ENCODE peak calls at places on chromosome 15, in four cellular contexts. P, Q, R and L are unnamed samples.
A peak's percentile ranks its signal among the peaks of the same experiment; 100 is the strongest.

GRCh38 chr15:98776607-98777281 is 128.4 kb downstream of the IGF1R start:
- DNase-seq in R (no peak), Q (no peak), P (peak; percentile 39), L (no peak)

GRCh38 chr15:62344806-62345539 is 179.9 kb upstream of the C2CD4B start:
- DNase-seq in Q (peak; percentile 50), P (no peak), R (peak; percentile 30), L (peak; percentile 81)

GRCh38 chr15:65801229-65801813 is 9.2 kb upstream of the DENND4A start:
- DNase-seq in P (no peak), Q (no peak), R (no peak), L (no peak)

GRCh38 chr15:29613951-29614382 is 208.3 kb downstream of the TJP1 start:
- DNase-seq in Q (no peak), P (no peak), R (no peak), L (peak; percentile 55)

GRCh38 chr15:70356919-70357318 is 259.2 kb upstream of the TLE3 start:
- DNase-seq in P (no peak), Q (no peak), R (peak; percentile 41), L (no peak)

GRCh38 chr15:35186346-35186745 is 101.3 kb upstream of the NANOGP8 start:
- DNase-seq in R (no peak), P (no peak), Q (no peak), L (no peak)

GRCh38 chr15:65824941-65825544 is 33.0 kb upstream of the DENND4A start:
- DNase-seq in R (no peak), P (peak; percentile 35), Q (no peak), L (no peak)

GRCh38 chr15:58240191-58240932 is 102.2 kb downstream of the AQP9 start:
- DNase-seq in R (no peak), P (no peak), Q (no peak), L (no peak)

GRCh38 chr15:98728811-98729160 is 80.4 kb downstream of the IGF1R start:
- DNase-seq in Q (no peak), R (no peak), P (no peak), L (no peak)

GRCh38 chr15:98727115-98728040 is 79.0 kb downstream of the IGF1R start:
- DNase-seq in R (peak; percentile 87), P (peak; percentile 91), Q (peak; percentile 68), L (peak; percentile 98)

GRCh38 chr15:33007295-33007855 is 187.1 kb downstream of the FMN1 start:
- DNase-seq in P (no peak), R (peak; percentile 19), Q (no peak), L (no peak)

GRCh38 chr15:65957451-65957850 is 88.2 kb downstream of the RAB11A start:
- DNase-seq in R (no peak), Q (no peak), P (no peak), L (no peak)

GRCh38 chr15:70198441-70199123 is 100.9 kb upstream of the TLE3 start:
- DNase-seq in Q (no peak), P (no peak), R (no peak), L (no peak)

GRCh38 chr15:68816158-68816557 is 4.5 kb downstream of the ANP32A start:
- DNase-seq in R (no peak), Q (no peak), P (no peak), L (no peak)

GRCh38 chr15:51888593-51889195 is 59.2 kb downstream of the TMOD3 start:
- DNase-seq in Q (no peak), P (no peak), R (peak; percentile 31), L (peak; percentile 50)

GRCh38 chr15:78681306-78682012 is 40.4 kb upstream of the CHRNB4 start:
- DNase-seq in P (no peak), Q (no peak), R (no peak), L (no peak)

GRCh38 chr15:88711806-88712205 is 73.0 kb downstream of the ISG20 start:
- DNase-seq in R (no peak), P (no peak), Q (no peak), L (no peak)

GRCh38 chr15:50911641-50912040 is 3.2 kb downstream of the AP4E1 start:
- DNase-seq in Q (no peak), R (no peak), P (no peak), L (no peak)

GRCh38 chr15:48541659-48542334 is 103.7 kb downstream of the FBN1 start:
- DNase-seq in R (no peak), Q (no peak), P (no peak), L (no peak)

GRCh38 chr15:25501828-25502446 is 63.1 kb upstream of the UBE3A start:
- DNase-seq in Q (peak; percentile 1), R (no peak), P (no peak), L (peak; percentile 54)